ENCODE peak calls at places on chromosomes 4 and X, in ten cellular contexts. One of them, this sample, is unnamed.

GRCh38 chr4:98873059-98873458 is 55.9 kb downstream of the EIF4E start:
- DNase-seq in heart left ventricle: no peak
- DNase-seq in BJ: no peak
- DNase-seq in kidney epithelial cell: no peak
- DNase-seq in choroid plexus epithelial cell: peak; percentile 76
- DNase-seq in NB4: peak; percentile 44
- DNase-seq in Panc1: no peak
- DNase-seq in fibroblast of the aortic adventitia: peak; percentile 60
- DNase-seq in A549: no peak
- DNase-seq in cardiac fibroblast: peak; percentile 59
- DNase-seq in this sample: no peak

GRCh38 chr4:176193126-176193525 is 2.3 kb downstream of the SPATA4 start:
- DNase-seq in heart left ventricle: no peak
- DNase-seq in BJ: no peak
- DNase-seq in kidney epithelial cell: no peak
- DNase-seq in choroid plexus epithelial cell: peak; percentile 30
- DNase-seq in NB4: no peak
- DNase-seq in Panc1: peak; percentile 42
- DNase-seq in fibroblast of the aortic adventitia: peak; percentile 46
- DNase-seq in A549: no peak
- DNase-seq in cardiac fibroblast: peak; percentile 64
- DNase-seq in this sample: no peak

GRCh38 chr4:158020734-158021346 is 152.0 kb downstream of the GASK1B start:
- DNase-seq in heart left ventricle: no peak
- DNase-seq in BJ: peak; percentile 62
- DNase-seq in kidney epithelial cell: peak; percentile 87
- DNase-seq in choroid plexus epithelial cell: peak; percentile 89
- DNase-seq in NB4: no peak
- DNase-seq in Panc1: no peak
- DNase-seq in fibroblast of the aortic adventitia: peak; percentile 97
- DNase-seq in A549: no peak
- DNase-seq in cardiac fibroblast: peak; percentile 95
- DNase-seq in this sample: no peak

GRCh38 chr4:41639291-41639690 is 101.3 kb downstream of the LIMCH1 start:
- DNase-seq in heart left ventricle: no peak
- DNase-seq in BJ: no peak
- DNase-seq in kidney epithelial cell: no peak
- DNase-seq in choroid plexus epithelial cell: no peak
- DNase-seq in NB4: no peak
- DNase-seq in Panc1: no peak
- DNase-seq in fibroblast of the aortic adventitia: no peak
- DNase-seq in A549: no peak
- DNase-seq in cardiac fibroblast: no peak
- DNase-seq in this sample: no peak

GRCh38 chr4:10245761-10246160 is 129.2 kb upstream of the WDR1 start:
- DNase-seq in heart left ventricle: no peak
- DNase-seq in BJ: no peak
- DNase-seq in kidney epithelial cell: no peak
- DNase-seq in choroid plexus epithelial cell: no peak
- DNase-seq in NB4: peak; percentile 11
- DNase-seq in Panc1: no peak
- DNase-seq in fibroblast of the aortic adventitia: no peak
- DNase-seq in A549: no peak
- DNase-seq in cardiac fibroblast: no peak
- DNase-seq in this sample: no peak

GRCh38 chrX:149060921-149061320 is 444.2 kb downstream of the IDS start:
- DNase-seq in heart left ventricle: no peak
- DNase-seq in BJ: no peak
- DNase-seq in kidney epithelial cell: no peak
- DNase-seq in choroid plexus epithelial cell: peak; percentile 83
- DNase-seq in NB4: no peak
- DNase-seq in Panc1: no peak
- DNase-seq in fibroblast of the aortic adventitia: peak; percentile 69
- DNase-seq in A549: no peak
- DNase-seq in cardiac fibroblast: peak; percentile 49
- DNase-seq in this sample: no peak

GRCh38 chrX:40154853-40155616 is 57.3 kb upstream of the BCOR start:
- DNase-seq in heart left ventricle: peak; percentile 78
- DNase-seq in BJ: no peak
- DNase-seq in kidney epithelial cell: no peak
- DNase-seq in choroid plexus epithelial cell: peak; percentile 53
- DNase-seq in NB4: peak; percentile 95
- DNase-seq in Panc1: no peak
- DNase-seq in fibroblast of the aortic adventitia: peak; percentile 61
- DNase-seq in A549: peak; percentile 44
- DNase-seq in cardiac fibroblast: peak; percentile 33
- DNase-seq in this sample: peak; percentile 64

GRCh38 chr4:86741841-86742240 is 107.3 kb downstream of the SLC10A6 start:
- DNase-seq in heart left ventricle: no peak
- DNase-seq in BJ: no peak
- DNase-seq in kidney epithelial cell: peak; percentile 2
- DNase-seq in choroid plexus epithelial cell: no peak
- DNase-seq in NB4: no peak
- DNase-seq in Panc1: no peak
- DNase-seq in fibroblast of the aortic adventitia: no peak
- DNase-seq in A549: no peak
- DNase-seq in cardiac fibroblast: no peak
- DNase-seq in this sample: no peak

GRCh38 chr4:148438047-148438446 is 4.2 kb downstream of the NR3C2 start:
- DNase-seq in heart left ventricle: no peak
- DNase-seq in BJ: no peak
- DNase-seq in kidney epithelial cell: no peak
- DNase-seq in choroid plexus epithelial cell: no peak
- DNase-seq in NB4: no peak
- DNase-seq in Panc1: no peak
- DNase-seq in fibroblast of the aortic adventitia: no peak
- DNase-seq in A549: no peak
- DNase-seq in cardiac fibroblast: no peak
- DNase-seq in this sample: no peak

GRCh38 chr4:81786770-81787169 is 315.1 kb upstream of the RASGEF1B start:
- DNase-seq in heart left ventricle: no peak
- DNase-seq in BJ: no peak
- DNase-seq in kidney epithelial cell: no peak
- DNase-seq in choroid plexus epithelial cell: no peak
- DNase-seq in NB4: no peak
- DNase-seq in Panc1: no peak
- DNase-seq in fibroblast of the aortic adventitia: no peak
- DNase-seq in A549: no peak
- DNase-seq in cardiac fibroblast: no peak
- DNase-seq in this sample: no peak

DNA sequence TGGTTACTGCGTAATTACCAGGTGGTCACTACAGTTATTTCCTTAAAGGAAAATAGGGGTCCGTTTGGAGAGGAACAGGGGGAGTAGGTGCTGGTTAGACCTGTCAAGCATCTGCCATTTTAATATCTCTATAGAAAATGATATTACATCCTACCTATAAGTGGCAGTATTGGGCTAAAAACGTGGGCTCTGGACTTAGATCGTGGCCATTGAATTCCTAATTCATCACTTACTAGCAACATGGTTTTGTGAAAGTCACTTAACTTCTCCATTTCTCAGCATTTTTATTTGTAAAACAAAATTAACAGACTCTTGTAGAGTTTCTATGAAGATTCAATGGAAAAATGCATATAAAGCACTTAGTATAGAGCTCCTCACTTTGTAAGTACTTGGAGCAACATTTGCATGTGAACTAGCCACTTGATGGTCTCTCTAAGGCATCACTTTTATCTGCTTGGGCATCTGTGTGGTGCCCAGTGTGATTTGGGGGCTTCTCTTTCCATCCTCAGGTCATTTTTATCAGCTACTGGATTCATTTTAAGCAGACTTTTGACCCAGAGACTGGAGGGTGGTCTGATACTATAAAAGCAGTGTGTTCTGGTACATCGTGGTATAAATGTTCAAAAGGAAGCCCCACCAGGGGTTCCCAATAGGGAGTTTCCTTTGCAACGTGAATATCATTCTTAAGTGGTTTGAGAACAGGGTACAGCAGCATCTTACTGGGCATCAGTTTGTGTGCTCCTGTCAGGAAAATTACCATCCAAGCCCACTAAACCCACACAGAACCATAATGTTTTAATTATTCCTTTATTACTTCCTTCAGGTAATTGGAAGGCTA is 42.7 kb upstream of the RASSF6 start:
- DNase-seq in heart left ventricle: no peak
- DNase-seq in BJ: no peak
- DNase-seq in kidney epithelial cell: no peak
- DNase-seq in choroid plexus epithelial cell: peak; percentile 92
- DNase-seq in NB4: peak; percentile 77
- DNase-seq in Panc1: no peak
- DNase-seq in fibroblast of the aortic adventitia: peak; percentile 85
- DNase-seq in A549: peak; percentile 19
- DNase-seq in cardiac fibroblast: peak; percentile 93
- DNase-seq in this sample: peak; percentile 45
- TF ChIP-seq CTCF in heart left ventricle: peak; percentile 59
- TF ChIP-seq CTCF in BJ: peak; percentile 51
- TF ChIP-seq CTCF in kidney epithelial cell: peak; percentile 35
- TF ChIP-seq CTCF in choroid plexus epithelial cell: peak; percentile 73
- TF ChIP-seq CTCF in NB4: peak; percentile 20
- TF ChIP-seq CTCF in Panc1: peak; percentile 55
- TF ChIP-seq CTCF in fibroblast of the aortic adventitia: peak; percentile 47
- TF ChIP-seq CTCF in A549: peak; percentile 63
- TF ChIP-seq CTCF in cardiac fibroblast: peak; percentile 45
- TF ChIP-seq CTCF in this sample: peak; percentile 29

GRCh38 chrX:17986440-17986839 is 125.3 kb upstream of the RAI2 start:
- DNase-seq in heart left ventricle: no peak
- DNase-seq in BJ: no peak
- DNase-seq in kidney epithelial cell: no peak
- DNase-seq in choroid plexus epithelial cell: no peak
- DNase-seq in NB4: no peak
- DNase-seq in Panc1: no peak
- DNase-seq in fibroblast of the aortic adventitia: no peak
- DNase-seq in A549: no peak
- DNase-seq in cardiac fibroblast: no peak
- DNase-seq in this sample: no peak
- H3K4me3 ChIP-seq in heart left ventricle: no peak overlapping the region
- H3K4me3 ChIP-seq in BJ: no peak overlapping the region
- H3K4me3 ChIP-seq in kidney epithelial cell: no peak overlapping the region
- H3K4me3 ChIP-seq in choroid plexus epithelial cell: no peak overlapping the region
- H3K4me3 ChIP-seq in NB4: no peak overlapping the region
- H3K4me3 ChIP-seq in Panc1: no peak overlapping the region
- H3K4me3 ChIP-seq in fibroblast of the aortic adventitia: no peak overlapping the region
- H3K4me3 ChIP-seq in A549: no peak overlapping the region
- H3K4me3 ChIP-seq in cardiac fibroblast: no peak overlapping the region
- H3K4me3 ChIP-seq in this sample: no peak overlapping the region

GRCh38 chr4:30269850-30270249 is 450.3 kb upstream of the PCDH7 start:
- DNase-seq in heart left ventricle: no peak
- DNase-seq in BJ: no peak
- DNase-seq in kidney epithelial cell: no peak
- DNase-seq in choroid plexus epithelial cell: peak; percentile 1
- DNase-seq in NB4: peak; percentile 26
- DNase-seq in Panc1: no peak
- DNase-seq in fibroblast of the aortic adventitia: no peak
- DNase-seq in A549: no peak
- DNase-seq in cardiac fibroblast: peak; percentile 2
- DNase-seq in this sample: no peak
- TF ChIP-seq CTCF in heart left ventricle: peak; percentile 16
- TF ChIP-seq CTCF in BJ: no peak
- TF ChIP-seq CTCF in kidney epithelial cell: peak; percentile 12
- TF ChIP-seq CTCF in choroid plexus epithelial cell: peak; percentile 23
- TF ChIP-seq CTCF in NB4: peak; percentile 27
- TF ChIP-seq CTCF in Panc1: peak; percentile 47
- TF ChIP-seq CTCF in fibroblast of the aortic adventitia: peak; percentile 6
- TF ChIP-seq CTCF in A549: peak; percentile 14
- TF ChIP-seq CTCF in cardiac fibroblast: peak; percentile 13
- TF ChIP-seq CTCF in this sample: no peak

DNA sequence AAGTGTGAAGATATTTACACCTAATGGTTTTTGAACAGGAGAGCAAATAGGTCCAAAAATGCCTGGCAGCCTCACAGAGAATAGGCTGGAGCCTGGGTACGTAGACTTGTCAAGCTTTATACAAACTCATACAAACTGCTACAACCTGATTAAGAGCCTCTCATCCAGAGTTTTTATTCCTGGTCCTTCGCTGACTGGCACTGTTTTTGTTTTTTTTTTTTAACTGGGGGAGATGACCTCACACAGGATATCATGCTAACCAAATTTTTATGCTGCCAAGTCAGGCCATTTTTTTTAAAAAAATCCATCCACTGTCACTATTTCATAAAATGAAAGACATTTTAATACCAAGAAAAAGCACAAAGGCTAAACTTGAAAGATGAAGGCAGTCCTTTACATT is 1.9 kb downstream of the FAM114A1 start:
- DNase-seq in heart left ventricle: no peak
- DNase-seq in BJ: no peak
- DNase-seq in kidney epithelial cell: no peak
- DNase-seq in choroid plexus epithelial cell: no peak
- DNase-seq in NB4: no peak
- DNase-seq in Panc1: no peak
- DNase-seq in fibroblast of the aortic adventitia: peak; percentile 40
- DNase-seq in A549: no peak
- DNase-seq in cardiac fibroblast: peak; percentile 64
- DNase-seq in this sample: no peak
- H3K4me3 ChIP-seq in heart left ventricle: no peak overlapping the region
- H3K4me3 ChIP-seq in BJ: peak overlapping the region; percentile 90
- H3K4me3 ChIP-seq in kidney epithelial cell: no peak overlapping the region
- H3K4me3 ChIP-seq in choroid plexus epithelial cell: peak overlapping the region; percentile 94
- H3K4me3 ChIP-seq in NB4: no peak overlapping the region
- H3K4me3 ChIP-seq in Panc1: no peak overlapping the region
- H3K4me3 ChIP-seq in fibroblast of the aortic adventitia: peak overlapping the region; percentile 89
- H3K4me3 ChIP-seq in A549: no peak overlapping the region
- H3K4me3 ChIP-seq in cardiac fibroblast: no peak overlapping the region
- H3K4me3 ChIP-seq in this sample: no peak overlapping the region

DNA sequence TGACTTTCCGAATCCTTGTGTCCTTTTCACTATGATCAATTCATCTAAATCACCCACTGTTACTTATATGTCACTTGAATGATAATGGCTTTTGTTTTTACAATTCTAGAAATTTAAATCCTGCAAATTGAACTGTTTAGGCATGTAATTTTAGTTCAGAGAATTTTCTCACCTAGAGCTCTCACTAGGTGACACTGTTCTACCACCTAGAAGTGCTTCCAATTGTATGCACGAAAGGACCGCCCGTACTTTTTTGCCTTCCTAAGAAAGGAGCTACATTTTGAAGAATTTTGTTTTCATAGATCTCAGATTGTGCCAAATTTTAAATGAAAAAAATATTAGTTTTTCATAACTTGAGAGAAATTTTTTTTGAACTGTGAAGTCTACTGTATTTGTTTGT is 481.6 kb upstream of the FSTL5 start:
- DNase-seq in heart left ventricle: no peak
- DNase-seq in BJ: no peak
- DNase-seq in kidney epithelial cell: no peak
- DNase-seq in choroid plexus epithelial cell: peak; percentile 78
- DNase-seq in NB4: no peak
- DNase-seq in Panc1: no peak
- DNase-seq in fibroblast of the aortic adventitia: no peak
- DNase-seq in A549: no peak
- DNase-seq in cardiac fibroblast: peak; percentile 26
- DNase-seq in this sample: no peak
- TF ChIP-seq CTCF in heart left ventricle: peak; percentile 60
- TF ChIP-seq CTCF in BJ: no peak
- TF ChIP-seq CTCF in kidney epithelial cell: peak; percentile 55
- TF ChIP-seq CTCF in choroid plexus epithelial cell: peak; percentile 53
- TF ChIP-seq CTCF in NB4: no peak
- TF ChIP-seq CTCF in Panc1: peak; percentile 22
- TF ChIP-seq CTCF in fibroblast of the aortic adventitia: no peak
- TF ChIP-seq CTCF in A549: peak; percentile 53
- TF ChIP-seq CTCF in cardiac fibroblast: no peak
- TF ChIP-seq CTCF in this sample: peak; percentile 18

GRCh38 chrX:102659790-102660757 is 8.8 kb downstream of the GPRASP1 start:
- DNase-seq in heart left ventricle: peak; percentile 87
- DNase-seq in BJ: peak; percentile 14
- DNase-seq in kidney epithelial cell: peak; percentile 26
- DNase-seq in choroid plexus epithelial cell: peak; percentile 80
- DNase-seq in NB4: peak; percentile 6
- DNase-seq in Panc1: peak; percentile 53
- DNase-seq in fibroblast of the aortic adventitia: peak; percentile 70
- DNase-seq in A549: peak; percentile 69
- DNase-seq in cardiac fibroblast: peak; percentile 69
- DNase-seq in this sample: peak; percentile 79
- H3K4me3 ChIP-seq in heart left ventricle: peak overlapping the region; percentile 46
- H3K4me3 ChIP-seq in BJ: peak overlapping the region; percentile 49
- H3K4me3 ChIP-seq in kidney epithelial cell: peak overlapping the region; percentile 32
- H3K4me3 ChIP-seq in choroid plexus epithelial cell: peak overlapping the region; percentile 67
- H3K4me3 ChIP-seq in NB4: no peak overlapping the region
- H3K4me3 ChIP-seq in Panc1: peak overlapping the region; percentile 62
- H3K4me3 ChIP-seq in fibroblast of the aortic adventitia: peak overlapping the region; percentile 65
- H3K4me3 ChIP-seq in A549: peak overlapping the region; percentile 57
- H3K4me3 ChIP-seq in cardiac fibroblast: peak overlapping the region; percentile 53
- H3K4me3 ChIP-seq in this sample: peak overlapping the region; percentile 60

This sample was measured in GM12865.